ENCODE peak calls at places on chromosomes 13 and 19, in six cellular contexts. N is A549, Y is NB4, R is GM12878, V is K562, H is endothelial cell of umbilical vein. K is an unnamed sample.

GRCh38 chr19:703651-704446 is 4.9 kb upstream of the PALM start:
- DNase-seq in Y (peak; percentile 84), H (peak; percentile 22), V (peak; percentile 96), R (no peak), N (peak; percentile 33), K (peak; percentile 90)

GRCh38 chr19:23916991-23917390 is 2.3 kb downstream of the ZNF726 start:
- DNase-seq in Y (peak; percentile 23), N (no peak), R (no peak), V (no peak), H (no peak), K (no peak)

GRCh38 chr19:30711296-30711695 is 339.1 kb downstream of the ZNF536 start:
- DNase-seq in Y (no peak), H (no peak), V (no peak), N (no peak), R (no peak), K (no peak)

GRCh38 chr13:58528351-58528750 is 896.8 kb downstream of the PCDH17 start:
- DNase-seq in V (no peak), R (no peak), N (no peak), Y (no peak), H (no peak), K (no peak)

GRCh38 chr13:44629465-44630183 is 53.5 kb upstream of the TSC22D1 start:
- DNase-seq in R (no peak), H (no peak), Y (no peak), N (no peak), V (no peak), K (no peak)

GRCh38 chr13:46179576-46180368 is 2.2 kb downstream of the LCP1 start:
- DNase-seq in R (no peak), H (no peak), N (no peak), Y (peak; percentile 94), V (peak; percentile 44), K (no peak)

GRCh38 chr19:27652796-27653195 is 1560.2 kb downstream of the UQCRFS1 start:
- DNase-seq in Y (no peak), N (no peak), V (no peak), H (no peak), R (no peak), K (no peak)

GRCh38 chr13:74867460-74867859 is 614.5 kb downstream of the TBC1D4 start:
- DNase-seq in N (no peak), H (peak; percentile 7), R (no peak), Y (no peak), V (no peak), K (no peak)

GRCh38 chr19:10553087-10553667 is 9.5 kb downstream of the ATG4D start:
- DNase-seq in R (no peak), N (no peak), V (no peak), Y (peak; percentile 57), H (no peak), K (no peak)

GRCh38 chr19:39843919-39844793 is 2.0 kb downstream of the FBL start:
- DNase-seq in H (peak; percentile 61), V (no peak), N (peak; percentile 89), R (no peak), Y (peak; percentile 55), K (peak; percentile 51)

GRCh38 chr19:10544753-10545251 is 1.1 kb downstream of the ATG4D start:
- DNase-seq in V (peak; percentile 35), Y (peak; percentile 58), N (no peak), H (no peak), R (no peak), K (no peak)

GRCh38 chr19:44808463-44809371 is at the start of gene BCAM:
- DNase-seq in N (peak; percentile 93), H (peak; percentile 49), Y (no peak), V (peak; percentile 98), R (no peak), K (peak; percentile 65)

GRCh38 chr19:51422053-51422448 is 4.6 kb upstream of the SIGLEC10 start:
- DNase-seq in V (peak; percentile 95), R (no peak), Y (peak; percentile 88), H (peak; percentile 67), N (peak; percentile 80), K (peak; percentile 67)

GRCh38 chr13:110877737-110878136 is 37.1 kb downstream of the ANKRD10 start:
- DNase-seq in H (no peak), N (no peak), R (no peak), Y (no peak), V (no peak), K (no peak)

GRCh38 chr13:43805071-43805468 is 18.3 kb upstream of the ENOX1 start:
- DNase-seq in H (peak; percentile 21), Y (no peak), V (no peak), R (no peak), N (peak; percentile 55), K (peak; percentile 12)

GRCh38 chr13:19862511-19863313 is 737 bp downstream of the ZMYM5 start:
- DNase-seq in H (peak; percentile 48), V (peak; percentile 32), Y (peak; percentile 69), N (no peak), R (no peak), K (no peak)

GRCh38 chr13:93226623-93227279 is at the start of gene GPC6:
- DNase-seq in H (no peak), R (no peak), V (peak; percentile 66), Y (no peak), N (no peak), K (peak; percentile 79)

GRCh38 chr13:85974604-85975366 is 175.6 kb upstream of the SLITRK6 start:
- DNase-seq in N (no peak), R (no peak), V (no peak), Y (no peak), H (no peak), K (no peak)

GRCh38 chr19:3722443-3723109 is 14.4 kb downstream of the TJP3 start:
- DNase-seq in V (peak; percentile 44), H (no peak), Y (no peak), R (no peak), N (no peak), K (no peak)

GRCh38 chr13:70162141-70162540 is 53.9 kb upstream of the KLHL1 start:
- DNase-seq in V (no peak), H (no peak), Y (no peak), R (no peak), N (no peak), K (no peak)

GRCh38 chr13:31278874-31279273 is 79.1 kb downstream of the B3GLCT start:
- DNase-seq in V (no peak), N (no peak), H (no peak), R (no peak), Y (no peak), K (no peak)

GRCh38 chr19:51327066-51327985 is 14.6 kb downstream of the VSIG10L start:
- DNase-seq in Y (peak; percentile 70), V (peak; percentile 95), H (peak; percentile 30), R (no peak), N (peak; percentile 88), K (peak; percentile 59)

GRCh38 chr13:99501135-99501951 is at the start of gene TM9SF2:
- DNase-seq in R (peak; percentile 90), V (peak; percentile 80), N (peak; percentile 87), H (peak; percentile 95), Y (peak; percentile 99), K (peak; percentile 92)

GRCh38 chr19:51292971-51293370 is 18.5 kb upstream of the IGLON5 start:
- DNase-seq in V (no peak), N (no peak), Y (no peak), H (no peak), R (no peak), K (no peak)

GRCh38 chr13:36872621-36873020 is 47.4 kb downstream of the SMAD9 start:
- DNase-seq in H (no peak), R (no peak), N (no peak), Y (no peak), V (no peak), K (no peak)

GRCh38 chr19:21321134-21321533 is 8.1 kb downstream of the ZNF708 start:
- DNase-seq in H (no peak), R (no peak), N (no peak), Y (no peak), V (no peak), K (no peak)

GRCh38 chr19:43662487-43662886 is 7.5 kb downstream of the PLAUR start:
- DNase-seq in Y (no peak), R (no peak), V (no peak), H (no peak), N (no peak), K (peak; percentile 41)

GRCh38 chr13:40993987-40994386 is 25.1 kb downstream of the ELF1 start:
- DNase-seq in R (no peak), N (no peak), Y (no peak), V (no peak), H (no peak), K (no peak)

GRCh38 chr13:42747399-42747873 is 33.9 kb upstream of the FAM216B start:
- DNase-seq in H (peak; percentile 61), N (no peak), V (no peak), Y (no peak), R (no peak), K (no peak)
- TF ChIP-seq MYC in H (no peak), N (no peak), V (no peak), Y (no peak), R (no peak), K (no peak)

DNA sequence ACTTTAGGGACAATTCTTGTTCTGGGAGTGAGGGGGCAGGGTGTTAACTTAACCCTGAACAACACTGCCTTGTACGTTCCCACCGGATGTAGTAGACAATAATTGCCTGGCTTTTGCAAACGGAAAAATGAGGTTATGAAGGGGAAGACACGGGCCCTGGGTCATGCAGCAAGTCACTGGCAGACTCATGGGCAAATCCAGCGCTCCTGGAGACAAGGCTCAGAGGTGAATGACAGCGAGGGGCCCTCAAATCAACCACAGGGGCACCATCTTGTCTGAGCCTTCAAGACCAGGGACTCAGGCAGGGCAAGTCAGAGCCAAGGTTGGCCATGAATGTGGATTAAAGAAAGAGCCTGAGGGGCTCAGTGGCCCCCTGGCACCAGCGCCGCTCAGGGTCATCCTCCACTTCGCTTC is 2.8 kb downstream of the RASA3 start:
- DNase-seq in Y (peak; percentile 78), N (no peak), H (peak; percentile 50), V (no peak), R (no peak), K (no peak)
- TF ChIP-seq MYC in Y (no peak), N (no peak), H (no peak), V (no peak), R (no peak), K (no peak)

GRCh38 chr13:114063545-114064515 is 68.6 kb downstream of the RASA3 start:
- DNase-seq in Y (peak; percentile 68), N (no peak), R (no peak), H (no peak), V (peak; percentile 32), K (no peak)
- TF ChIP-seq MYC in Y (peak; percentile 91), N (peak; percentile 53), R (no peak), H (no peak), V (no peak), K (no peak)

DNA sequence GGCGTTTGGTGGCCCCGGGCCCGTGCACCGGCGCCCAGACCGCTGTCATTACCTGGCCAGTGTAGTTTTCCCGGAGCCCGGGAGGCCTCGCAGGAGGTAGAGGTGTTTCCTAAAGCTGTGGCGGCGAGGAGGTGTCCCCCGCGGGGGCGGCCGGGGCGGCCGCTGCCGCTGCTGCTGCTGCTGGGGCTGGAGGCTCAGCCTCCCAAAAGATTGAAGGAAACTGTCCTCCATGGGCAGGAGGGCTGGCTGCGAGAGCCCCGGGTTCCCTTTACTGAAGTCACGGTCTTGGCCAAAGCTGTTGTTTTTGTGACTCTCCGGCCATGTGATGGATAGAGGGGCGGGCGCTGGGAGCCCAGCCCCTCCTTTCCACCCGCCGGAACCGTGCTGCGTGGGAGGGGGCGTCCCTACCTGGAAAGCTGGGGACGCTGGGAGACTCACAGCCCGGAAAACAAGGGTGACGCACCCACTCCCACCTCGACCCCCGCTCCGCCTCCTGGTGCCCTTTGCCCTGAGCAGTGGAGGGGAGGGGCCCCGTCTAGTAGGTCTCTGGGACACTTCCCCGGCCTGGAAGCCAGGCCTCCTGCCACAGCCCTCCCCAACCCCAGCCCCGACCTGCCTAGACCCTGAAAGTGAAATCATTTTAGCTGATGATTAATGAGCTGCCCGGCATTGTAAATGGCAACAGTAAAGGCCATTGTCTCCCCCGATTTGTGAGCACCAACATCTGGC is at the start of gene N4BP2L1:
- DNase-seq in R (peak; percentile 87), H (peak; percentile 56), N (peak; percentile 13), V (no peak), Y (peak; percentile 96), K (peak; percentile 96)
- TF ChIP-seq MYC in R (no peak), H (no peak), N (no peak), V (no peak), Y (peak; percentile 92), K (peak; percentile 82)